ENCODE peak calls at places on chromosomes 1 and 21, in eight cellular contexts. V is endothelial cell of umbilical vein, L is mammary epithelial cell, F is PC-3, U is fibroblast of lung, O is SK-N-SH, P is K562, B is H9. A is an unnamed sample.

GRCh38 chr1:61569212-61569621 is 155.7 kb downstream of the TM2D1 start:
- DNase-seq in V (no peak), L (no peak), F (no peak), U (no peak), O (peak; percentile 52), P (no peak), B (no peak), A (no peak)

GRCh38 chr1:46408356-46409062 is 14.4 kb downstream of the FAAH start:
- DNase-seq in V (no peak), L (no peak), F (no peak), U (peak; percentile 23), O (no peak), P (no peak), B (no peak), A (peak; percentile 39)

GRCh38 chr1:202599669-202600431 is 110.4 kb downstream of the SYT2 start:
- DNase-seq in V (peak; percentile 72), L (peak; percentile 69), F (peak; percentile 63), U (peak; percentile 78), O (peak; percentile 80), P (peak; percentile 74), B (peak; percentile 84), A (peak; percentile 84)

GRCh38 chr1:88204768-88205167 is 479.3 kb upstream of the PKN2 start:
- DNase-seq in V (no peak), L (no peak), F (no peak), U (no peak), O (no peak), P (no peak), B (no peak), A (no peak)

GRCh38 chr1:90710579-90711536 is 6.2 kb downstream of the BARHL2 start:
- DNase-seq in V (no peak), L (no peak), F (no peak), U (no peak), O (peak; percentile 55), P (no peak), B (peak; percentile 74), A (no peak)

GRCh38 chr1:74197657-74198552 is at the start of the genes FPGT and LRRIQ3:
- DNase-seq in V (peak; percentile 98), L (peak; percentile 93), F (peak; percentile 93), U (peak; percentile 90), O (peak; percentile 95), P (peak; percentile 97), B (peak; percentile 95), A (peak; percentile 94)

GRCh38 chr1:29670752-29671151 is 434.4 kb downstream of the PTPRU start:
- DNase-seq in V (no peak), L (no peak), F (no peak), U (no peak), O (no peak), P (no peak), B (no peak), A (no peak)

GRCh38 chr1:206706298-206706791 is 21.6 kb downstream of the MAPKAPK2 start:
- DNase-seq in V (no peak), L (no peak), F (no peak), U (peak; percentile 96), O (no peak), P (no peak), B (no peak), A (peak; percentile 92)

GRCh38 chr1:21816602-21817302 is 4.7 kb downstream of the LDLRAD2 start:
- DNase-seq in V (peak; percentile 62), L (peak; percentile 50), F (peak; percentile 80), U (peak; percentile 74), O (no peak), P (no peak), B (no peak), A (peak; percentile 81)

GRCh38 chr1:109535971-109536491 is 3.6 kb upstream of the GPR61 start:
- DNase-seq in V (no peak), L (no peak), F (no peak), U (no peak), O (no peak), P (no peak), B (no peak), A (no peak)

GRCh38 chr1:236685917-236686814 is at the start of gene ACTN2:
- DNase-seq in V (peak; percentile 31), L (no peak), F (no peak), U (peak; percentile 12), O (peak; percentile 94), P (peak; percentile 84), B (peak; percentile 76), A (no peak)

GRCh38 chr1:53732912-53733317 is 6.0 kb downstream of the GLIS1 start:
- DNase-seq in V (no peak), L (peak; percentile 24), F (peak; percentile 81), U (peak; percentile 97), O (no peak), P (no peak), B (no peak), A (peak; percentile 97)

GRCh38 chr21:33976082-33976979 is 60.7 kb upstream of the ATP5PO start:
- DNase-seq in V (no peak), L (peak; percentile 97), F (peak; percentile 98), U (peak; percentile 99), O (no peak), P (peak; percentile 87), B (no peak), A (peak; percentile 94)

DNA sequence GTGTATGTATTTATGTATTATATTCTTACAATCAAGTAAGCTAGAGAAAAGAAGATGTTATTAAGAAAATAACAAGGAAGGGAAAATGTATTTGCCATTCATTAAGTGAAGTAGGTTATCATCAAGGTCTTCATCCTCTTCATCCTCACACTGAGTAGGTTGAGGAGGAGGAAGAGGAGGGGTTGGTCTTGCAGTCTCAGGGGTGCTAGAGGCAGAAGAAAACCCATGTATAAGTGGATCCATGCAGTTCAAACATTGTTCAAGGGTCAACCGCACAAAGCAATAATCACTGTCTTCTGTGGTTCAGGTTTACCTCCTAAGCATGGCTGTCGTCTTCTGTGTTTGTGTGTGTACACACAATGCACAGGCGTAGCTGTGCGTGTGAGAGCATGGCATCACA is 16.9 kb downstream of the URB2 start:
- DNase-seq in V (no peak), L (no peak), F (no peak), U (no peak), O (no peak), P (no peak), B (no peak), A (no peak)
- H3K4me2 ChIP-seq in V (no peak overlapping the region), L (no peak overlapping the region), F (no peak overlapping the region), U (no peak overlapping the region), O (no peak overlapping the region), P (no peak overlapping the region), B (no peak overlapping the region), A (no peak overlapping the region)

GRCh38 chr1:230827801-230828200 is 40.5 kb downstream of the C1orf198 start:
- DNase-seq in V (no peak), L (no peak), F (no peak), U (no peak), O (no peak), P (no peak), B (no peak), A (no peak)

GRCh38 chr1:230825804-230826160 is 42.5 kb downstream of the C1orf198 start:
- DNase-seq in V (no peak), L (no peak), F (no peak), U (no peak), O (no peak), P (no peak), B (no peak), A (no peak)

GRCh38 chr1:230827081-230827681 is 41.1 kb downstream of the C1orf198 start:
- DNase-seq in V (no peak), L (peak; percentile 3), F (peak; percentile 15), U (peak; percentile 82), O (no peak), P (no peak), B (no peak), A (peak; percentile 41)

GRCh38 chr1:230826166-230826875 is 42.0 kb downstream of the C1orf198 start:
- DNase-seq in V (no peak), L (no peak), F (no peak), U (no peak), O (no peak), P (no peak), B (no peak), A (no peak)

DNA sequence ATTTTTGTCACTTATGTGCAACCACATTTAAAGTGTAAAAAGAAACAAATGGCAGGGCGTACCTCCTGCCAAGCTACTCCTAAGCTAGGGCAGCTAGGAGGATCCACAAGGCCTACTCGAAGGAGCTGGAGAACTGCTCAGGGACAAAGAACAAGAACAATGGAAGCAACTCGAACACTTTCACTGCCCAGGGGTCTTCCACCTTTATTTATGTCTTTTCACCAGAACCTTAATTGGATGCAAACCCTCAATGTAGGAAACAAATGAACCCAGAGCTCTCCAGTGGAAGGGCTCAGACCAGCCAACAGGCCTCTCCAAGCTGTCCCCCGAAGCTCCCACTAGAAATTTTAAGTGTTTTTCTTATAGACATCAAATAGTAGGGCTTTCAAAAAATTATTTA is 39.9 kb downstream of the C1orf198 start:
- DNase-seq in V (no peak), L (no peak), F (no peak), U (no peak), O (no peak), P (no peak), B (no peak), A (no peak)
- H3K4me1 ChIP-seq in V (peaks cover 4% of the 10 kb centered on the region), L (peaks cover 13% of the 10 kb centered on the region), F (peaks cover 23% of the 10 kb centered on the region), U (peaks cover 22% of the 10 kb centered on the region), O (peaks cover 11% of the 10 kb centered on the region), P (no peaks in the 10 kb centered on the region), B (no peaks in the 10 kb centered on the region), A (peaks cover 24% of the 10 kb centered on the region)

DNA sequence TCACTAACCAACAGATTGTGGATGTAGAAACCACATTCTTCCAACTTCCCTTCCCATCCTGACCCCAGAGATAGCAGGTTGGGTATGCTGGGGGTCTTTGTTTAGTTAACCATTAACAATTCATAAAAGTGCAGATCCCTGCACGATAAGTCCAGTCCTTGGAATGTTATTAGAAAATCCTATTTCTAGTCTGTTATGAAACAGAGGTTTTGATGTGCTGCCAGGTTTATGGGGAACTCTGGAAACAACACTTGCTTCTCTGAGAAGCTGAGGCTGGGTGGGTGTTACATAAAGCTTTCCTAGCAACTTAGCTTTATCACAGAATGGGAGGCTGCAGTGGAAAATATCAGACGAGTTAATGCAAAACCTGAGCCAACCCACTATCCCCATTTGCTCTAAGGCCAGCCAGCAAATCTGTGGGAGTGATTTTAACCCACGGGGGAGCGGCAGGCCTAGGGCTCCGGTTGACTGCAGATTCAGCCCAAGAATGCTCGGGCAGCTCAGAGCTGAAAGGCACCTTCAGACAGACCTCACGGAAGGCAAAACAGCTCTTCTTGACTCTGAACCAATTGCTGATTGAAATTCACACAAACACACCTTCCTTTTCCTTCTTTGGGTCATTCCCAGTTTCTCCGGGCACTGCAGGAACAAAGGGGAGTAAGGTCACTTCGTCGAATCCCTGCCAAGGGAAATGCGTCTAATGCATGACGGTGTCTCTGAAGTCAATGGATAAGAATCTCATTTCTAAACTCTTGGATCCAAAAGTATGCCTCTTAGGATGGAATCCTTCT is 111.7 kb upstream of the IRF2BP2 start:
- DNase-seq in V (peak; percentile 93), L (no peak), F (no peak), U (peak; percentile 97), O (no peak), P (peak; percentile 43), B (no peak), A (peak; percentile 98)
- H3K4me2 ChIP-seq in V (peak overlapping the region; percentile 3), L (peak overlapping the region; percentile 88), F (peak overlapping the region; percentile 84), U (peak overlapping the region; percentile 83), O (peak overlapping the region; percentile 84), P (no peak overlapping the region), B (no peak overlapping the region), A (peak overlapping the region; percentile 56)

DNA sequence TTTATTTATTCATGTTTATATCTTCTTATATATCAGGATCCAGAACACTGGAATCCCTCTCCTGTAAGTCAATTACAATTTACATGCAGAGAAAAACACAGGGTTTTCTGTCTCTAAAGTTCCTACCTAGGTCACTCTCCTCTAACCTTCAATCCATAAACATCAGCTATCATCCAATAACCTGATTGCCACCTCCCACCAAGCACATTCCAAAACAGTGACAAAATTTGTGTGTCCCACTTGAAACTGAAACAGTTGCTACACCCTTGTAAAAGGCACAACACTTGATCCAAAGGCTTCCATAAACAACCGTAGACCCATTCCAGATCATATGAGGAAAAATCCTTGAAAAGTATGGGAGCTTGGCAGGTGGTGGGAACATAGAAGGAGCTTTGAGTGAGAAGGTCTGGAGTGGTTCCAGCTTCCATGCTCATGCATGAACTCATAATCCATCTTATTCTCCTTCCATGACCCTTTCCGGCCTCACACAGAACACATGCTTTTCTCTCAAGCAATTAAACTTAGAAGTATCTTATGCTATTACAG is 82.1 kb upstream of the ATP1A1 start:
- DNase-seq in V (no peak), L (no peak), F (no peak), U (no peak), O (no peak), P (no peak), B (no peak), A (no peak)
- H3K4me1 ChIP-seq in V (no peaks in the 10 kb centered on the region), L (peaks cover 41% of the 10 kb centered on the region), F (peaks cover 33% of the 10 kb centered on the region), U (no peaks in the 10 kb centered on the region), O (no peaks in the 10 kb centered on the region), P (no peaks in the 10 kb centered on the region), B (no peaks in the 10 kb centered on the region), A (no peaks in the 10 kb centered on the region)

A was measured in IMR-90.